ENCODE peak calls at places on chromosomes 12 and 14, in six cellular contexts. One of them, this sample, is unnamed.

GRCh38 chr12:27780612-27781408 is 774 bp upstream of the MANSC4 start:
- DNase-seq in upper lobe of left lung: peak
- DNase-seq in K562: peak
- DNase-seq in transverse colon: peak
- DNase-seq in GM23338: peak
- DNase-seq in HL-60: peak
- DNase-seq in this sample: no peak

GRCh38 chr14:42323426-42323825 is 716.8 kb downstream of the LRFN5 start:
- DNase-seq in upper lobe of left lung: no peak
- DNase-seq in HL-60: no peak
- DNase-seq in K562: no peak
- DNase-seq in transverse colon: no peak
- DNase-seq in GM23338: no peak
- DNase-seq in this sample: no peak

GRCh38 chr12:77599782-77600491 is 230.8 kb upstream of the NAV3 start:
- DNase-seq in GM23338: no peak
- DNase-seq in transverse colon: no peak
- DNase-seq in HL-60: no peak
- DNase-seq in upper lobe of left lung: no peak
- DNase-seq in K562: no peak
- DNase-seq in this sample: no peak

GRCh38 chr12:80847575-80847974 is 90.2 kb downstream of the LIN7A start:
- DNase-seq in K562: no peak
- DNase-seq in HL-60: no peak
- DNase-seq in GM23338: no peak
- DNase-seq in transverse colon: no peak
- DNase-seq in upper lobe of left lung: no peak
- DNase-seq in this sample: no peak

GRCh38 chr12:132557969-132558856 is 52.2 kb downstream of the LRCOL1 start:
- DNase-seq in K562: no peak
- DNase-seq in GM23338: no peak
- DNase-seq in upper lobe of left lung: no peak
- DNase-seq in transverse colon: no peak
- DNase-seq in HL-60: peak
- DNase-seq in this sample: no peak

GRCh38 chr14:70380834-70381233 is 21.4 kb upstream of the COX16 start:
- DNase-seq in HL-60: no peak
- DNase-seq in GM23338: no peak
- DNase-seq in K562: no peak
- DNase-seq in transverse colon: no peak
- DNase-seq in upper lobe of left lung: no peak
- DNase-seq in this sample: no peak

GRCh38 chr12:10497602-10498001 is 8.1 kb upstream of the EIF2S3B start:
- DNase-seq in HL-60: no peak
- DNase-seq in K562: no peak
- DNase-seq in GM23338: no peak
- DNase-seq in transverse colon: no peak
- DNase-seq in upper lobe of left lung: peak
- DNase-seq in this sample: no peak

GRCh38 chr14:86777950-86778602 is 1214.9 kb downstream of the GALC start:
- DNase-seq in upper lobe of left lung: no peak
- DNase-seq in HL-60: no peak
- DNase-seq in GM23338: no peak
- DNase-seq in transverse colon: no peak
- DNase-seq in K562: no peak
- DNase-seq in this sample: no peak

GRCh38 chr12:15525414-15525813 is 203.1 kb downstream of the PTPRO start:
- DNase-seq in upper lobe of left lung: no peak
- DNase-seq in K562: no peak
- DNase-seq in transverse colon: no peak
- DNase-seq in GM23338: no peak
- DNase-seq in HL-60: no peak
- DNase-seq in this sample: no peak

GRCh38 chr14:105468621-105469241 is 5.9 kb upstream of the CRIP2 start:
- DNase-seq in GM23338: no peak
- DNase-seq in HL-60: no peak
- DNase-seq in transverse colon: no peak
- DNase-seq in upper lobe of left lung: no peak
- DNase-seq in K562: no peak
- DNase-seq in this sample: no peak

GRCh38 chr14:104135121-104135903 is 3.1 kb upstream of the KIF26A start:
- DNase-seq in GM23338: peak
- DNase-seq in upper lobe of left lung: no peak
- DNase-seq in HL-60: no peak
- DNase-seq in transverse colon: no peak
- DNase-seq in K562: no peak
- DNase-seq in this sample: no peak

GRCh38 chr12:130576286-130576933 is 139.7 kb downstream of the RIMBP2 start:
- DNase-seq in HL-60: no peak
- DNase-seq in GM23338: no peak
- DNase-seq in upper lobe of left lung: no peak
- DNase-seq in K562: no peak
- DNase-seq in transverse colon: no peak
- DNase-seq in this sample: no peak

GRCh38 chr12:130572553-130572952 is 143.5 kb downstream of the RIMBP2 start:
- DNase-seq in upper lobe of left lung: no peak
- DNase-seq in K562: no peak
- DNase-seq in HL-60: no peak
- DNase-seq in GM23338: no peak
- DNase-seq in transverse colon: no peak
- DNase-seq in this sample: no peak

GRCh38 chr12:130573235-130573634 is 142.9 kb downstream of the RIMBP2 start:
- DNase-seq in GM23338: no peak
- DNase-seq in upper lobe of left lung: no peak
- DNase-seq in transverse colon: no peak
- DNase-seq in K562: no peak
- DNase-seq in HL-60: no peak
- DNase-seq in this sample: no peak

GRCh38 chr12:130571734-130572133 is 144.4 kb downstream of the RIMBP2 start:
- DNase-seq in K562: no peak
- DNase-seq in HL-60: no peak
- DNase-seq in transverse colon: no peak
- DNase-seq in GM23338: no peak
- DNase-seq in upper lobe of left lung: no peak
- DNase-seq in this sample: no peak

DNA sequence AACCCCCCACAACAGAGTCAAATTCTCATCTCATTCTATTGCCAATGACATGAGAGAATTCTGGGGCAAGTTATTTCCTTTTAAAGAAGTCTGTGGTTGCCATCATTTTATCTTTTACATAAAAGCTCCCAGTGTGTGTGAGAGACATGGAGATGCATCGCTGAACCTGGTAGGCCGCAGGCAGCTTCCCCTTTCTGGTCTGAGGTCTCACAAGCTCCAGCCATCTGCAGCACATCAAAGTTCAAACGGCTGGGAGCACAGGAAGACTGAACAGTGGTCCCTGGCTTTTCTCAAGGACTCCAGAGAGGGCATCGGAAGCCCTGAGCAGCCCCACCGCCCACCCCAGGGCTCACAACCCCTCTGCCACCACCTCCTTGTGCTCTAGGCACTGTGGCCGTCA is 141.7 kb downstream of the RIMBP2 start:
- DNase-seq in GM23338: no peak
- DNase-seq in HL-60: no peak
- DNase-seq in K562: no peak
- DNase-seq in transverse colon: no peak
- DNase-seq in upper lobe of left lung: no peak
- DNase-seq in this sample: no peak
- TF ChIP-seq POLR2AphosphoS5 in GM23338: no peak
- TF ChIP-seq POLR2AphosphoS5 in HL-60: no peak
- TF ChIP-seq POLR2AphosphoS5 in K562: no peak
- TF ChIP-seq POLR2AphosphoS5 in transverse colon: no peak
- TF ChIP-seq POLR2AphosphoS5 in upper lobe of left lung: no peak
- TF ChIP-seq POLR2AphosphoS5 in this sample: no peak

DNA sequence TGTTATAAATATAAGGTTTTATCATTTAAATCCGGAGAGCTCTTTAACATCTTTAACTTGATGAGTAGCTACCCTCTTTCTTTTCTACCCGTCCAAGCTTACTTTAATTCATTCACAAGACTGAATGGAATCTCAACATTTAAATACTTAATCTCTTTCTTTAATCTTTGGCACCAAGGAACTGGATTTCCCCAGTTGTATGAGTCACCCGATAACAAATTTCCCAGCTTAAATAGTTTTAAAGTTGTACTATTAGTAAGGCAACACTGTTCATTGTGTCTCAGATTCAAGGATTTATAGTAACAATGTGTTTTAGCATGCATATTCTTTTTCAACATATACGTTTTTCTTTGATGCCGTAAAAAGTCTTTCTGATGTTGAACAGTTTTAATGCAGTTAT is 15.9 kb upstream of the LRP6 start:
- DNase-seq in GM23338: no peak
- DNase-seq in K562: no peak
- DNase-seq in HL-60: no peak
- DNase-seq in transverse colon: no peak
- DNase-seq in upper lobe of left lung: no peak
- DNase-seq in this sample: no peak
- TF ChIP-seq POLR2AphosphoS5 in GM23338: no peak
- TF ChIP-seq POLR2AphosphoS5 in K562: no peak
- TF ChIP-seq POLR2AphosphoS5 in HL-60: no peak
- TF ChIP-seq POLR2AphosphoS5 in transverse colon: no peak
- TF ChIP-seq POLR2AphosphoS5 in upper lobe of left lung: no peak
- TF ChIP-seq POLR2AphosphoS5 in this sample: no peak

DNA sequence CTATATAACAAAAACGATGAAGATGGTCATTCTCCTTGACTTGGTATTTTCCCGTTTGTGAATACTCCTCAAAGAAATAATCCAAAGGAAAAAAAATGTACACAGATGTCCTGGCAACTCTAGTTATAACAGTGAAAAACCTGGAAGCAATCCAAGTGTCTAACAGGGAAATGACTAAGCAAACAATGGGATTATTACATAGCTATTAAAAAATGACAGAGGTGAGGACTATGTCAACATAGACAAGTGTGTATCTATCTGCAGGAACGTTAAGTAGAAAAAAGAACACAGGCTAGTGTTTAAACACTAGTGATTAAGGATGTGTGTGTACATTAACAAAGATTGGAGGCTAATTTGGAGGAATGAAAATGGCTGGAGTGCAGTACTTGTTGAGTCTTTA is 5.9 kb upstream of the APOLD1 start:
- DNase-seq in HL-60: no peak
- DNase-seq in K562: no peak
- DNase-seq in upper lobe of left lung: no peak
- DNase-seq in GM23338: no peak
- DNase-seq in transverse colon: no peak
- DNase-seq in this sample: no peak
- TF ChIP-seq POLR2AphosphoS5 in HL-60: no peak
- TF ChIP-seq POLR2AphosphoS5 in K562: no peak
- TF ChIP-seq POLR2AphosphoS5 in upper lobe of left lung: no peak
- TF ChIP-seq POLR2AphosphoS5 in GM23338: no peak
- TF ChIP-seq POLR2AphosphoS5 in transverse colon: no peak
- TF ChIP-seq POLR2AphosphoS5 in this sample: peak

GRCh38 chr14:103130965-103131364 is 7.7 kb downstream of the TNFAIP2 start:
- DNase-seq in HL-60: no peak
- DNase-seq in transverse colon: no peak
- DNase-seq in GM23338: no peak
- DNase-seq in K562: no peak
- DNase-seq in upper lobe of left lung: no peak
- DNase-seq in this sample: no peak
- TF ChIP-seq POLR2AphosphoS5 in HL-60: no peak
- TF ChIP-seq POLR2AphosphoS5 in transverse colon: no peak
- TF ChIP-seq POLR2AphosphoS5 in GM23338: no peak
- TF ChIP-seq POLR2AphosphoS5 in K562: no peak
- TF ChIP-seq POLR2AphosphoS5 in upper lobe of left lung: no peak
- TF ChIP-seq POLR2AphosphoS5 in this sample: peak

DNA sequence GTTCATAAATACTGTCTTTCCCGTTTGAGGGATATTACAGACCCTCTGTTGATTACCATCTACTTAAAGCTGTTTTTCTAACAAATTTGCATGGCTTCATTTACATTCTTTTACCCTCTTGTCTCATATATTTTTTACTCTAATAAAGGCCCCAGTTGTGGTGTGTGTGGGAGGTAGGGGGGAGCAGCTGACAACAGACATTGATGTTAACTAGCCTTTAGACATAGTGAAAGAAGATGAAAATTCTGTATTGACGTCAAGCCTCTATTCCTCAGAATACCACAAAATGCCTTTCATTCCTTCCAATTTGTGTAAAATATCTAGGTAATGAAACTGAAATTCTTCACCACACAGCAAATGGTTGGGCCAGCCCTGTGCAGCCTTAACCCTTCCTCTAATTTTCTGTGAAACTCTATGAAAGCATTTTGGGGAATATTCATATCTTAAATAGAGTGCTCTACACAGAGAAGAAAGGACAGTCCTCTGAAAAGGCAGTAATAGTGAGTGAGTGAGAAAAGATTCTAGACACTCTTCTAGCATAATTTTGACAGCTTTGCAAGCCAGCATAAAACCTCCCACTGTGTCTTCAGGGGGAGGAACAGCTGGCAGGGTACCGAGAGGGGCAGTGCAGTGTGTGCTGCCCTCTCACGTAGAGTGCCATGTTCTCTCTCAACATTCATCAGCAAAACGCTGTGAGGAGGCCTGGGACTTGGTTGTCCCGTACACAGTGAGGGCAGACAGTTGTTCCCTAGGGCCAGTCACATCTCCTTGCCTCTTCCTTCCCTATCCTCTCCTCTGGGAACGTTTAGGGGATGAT is 20.1 kb upstream of the CERS5 start:
- DNase-seq in transverse colon: no peak
- DNase-seq in K562: no peak
- DNase-seq in HL-60: no peak
- DNase-seq in upper lobe of left lung: no peak
- DNase-seq in GM23338: no peak
- DNase-seq in this sample: no peak
- TF ChIP-seq POLR2AphosphoS5 in transverse colon: no peak
- TF ChIP-seq POLR2AphosphoS5 in K562: no peak
- TF ChIP-seq POLR2AphosphoS5 in HL-60: no peak
- TF ChIP-seq POLR2AphosphoS5 in upper lobe of left lung: no peak
- TF ChIP-seq POLR2AphosphoS5 in GM23338: no peak
- TF ChIP-seq POLR2AphosphoS5 in this sample: no peak

GRCh38 chr14:65745396-65746190 is 333.1 kb downstream of the FUT8 start:
- DNase-seq in upper lobe of left lung: no peak
- DNase-seq in HL-60: no peak
- DNase-seq in GM23338: peak
- DNase-seq in transverse colon: no peak
- DNase-seq in K562: no peak
- DNase-seq in this sample: no peak

GRCh38 chr14:65751510-65751909 is 339.0 kb downstream of the FUT8 start:
- DNase-seq in upper lobe of left lung: no peak
- DNase-seq in transverse colon: no peak
- DNase-seq in HL-60: no peak
- DNase-seq in K562: no peak
- DNase-seq in GM23338: peak
- DNase-seq in this sample: no peak

GRCh38 chr14:65748796-65749195 is 336.3 kb downstream of the FUT8 start:
- DNase-seq in K562: no peak
- DNase-seq in HL-60: no peak
- DNase-seq in GM23338: no peak
- DNase-seq in upper lobe of left lung: no peak
- DNase-seq in transverse colon: no peak
- DNase-seq in this sample: no peak

GRCh38 chr14:65750906-65751305 is 338.4 kb downstream of the FUT8 start:
- DNase-seq in upper lobe of left lung: no peak
- DNase-seq in GM23338: no peak
- DNase-seq in K562: no peak
- DNase-seq in transverse colon: no peak
- DNase-seq in HL-60: no peak
- DNase-seq in this sample: no peak

DNA sequence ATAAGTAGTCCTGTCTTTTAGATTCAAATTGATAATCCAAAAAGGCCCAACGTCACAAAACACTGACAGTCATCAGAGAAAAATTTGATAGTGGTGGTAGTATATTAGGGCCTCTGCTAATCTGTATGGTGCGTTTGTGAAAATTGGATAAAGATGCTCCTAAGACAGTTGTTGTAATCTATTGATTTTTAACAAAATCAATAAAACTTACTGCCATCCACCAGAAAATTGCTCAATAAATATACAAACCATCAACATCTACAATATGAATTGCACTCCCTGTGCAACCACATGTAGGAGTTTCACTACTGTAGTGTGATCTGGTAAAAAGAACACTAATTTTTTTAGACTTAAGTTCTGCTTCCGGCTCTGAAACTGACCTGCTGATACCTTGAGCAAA is 336.8 kb downstream of the FUT8 start:
- DNase-seq in transverse colon: no peak
- DNase-seq in HL-60: no peak
- DNase-seq in K562: no peak
- DNase-seq in upper lobe of left lung: no peak
- DNase-seq in GM23338: no peak
- DNase-seq in this sample: no peak
- TF ChIP-seq POLR2AphosphoS5 in transverse colon: no peak
- TF ChIP-seq POLR2AphosphoS5 in HL-60: no peak
- TF ChIP-seq POLR2AphosphoS5 in K562: no peak
- TF ChIP-seq POLR2AphosphoS5 in upper lobe of left lung: no peak
- TF ChIP-seq POLR2AphosphoS5 in GM23338: no peak
- TF ChIP-seq POLR2AphosphoS5 in this sample: no peak

This sample was measured in esophagus muscularis mucosa.